ENCODE peak calls at places on chromosome 1, in four cellular contexts. C, B, V and O are unnamed samples.
A peak's percentile ranks its signal among the peaks of the same experiment; 100 is the strongest.

GRCh38 chr1:220874201-220874655 is 5.0 kb upstream of the HLX start:
- DNase-seq in V (peak; percentile 74), C (peak; percentile 69), B (no peak), O (peak; percentile 54)

GRCh38 chr1:179264506-179264905 is 29.1 kb upstream of the SOAT1 start:
- DNase-seq in B (no peak), V (no peak), C (no peak), O (no peak)

GRCh38 chr1:7401814-7402547 is 369.1 kb upstream of the VAMP3 start:
- DNase-seq in V (peak; percentile 55), B (peak; percentile 98), C (peak; percentile 92), O (peak; percentile 63)

GRCh38 chr1:93715529-93716126 is 34.0 kb upstream of the BCAR3 start:
- DNase-seq in C (no peak), B (no peak), V (no peak), O (no peak)

GRCh38 chr1:91555074-91555730 is 54.6 kb downstream of the CDC7 start:
- DNase-seq in C (no peak), V (peak; percentile 55), B (no peak), O (no peak)

GRCh38 chr1:65581120-65581519 is 160.7 kb downstream of the LEPR start:
- DNase-seq in C (no peak), V (peak; percentile 2), B (no peak), O (peak; percentile 42)

GRCh38 chr1:153355445-153356071 is 2.1 kb upstream of the S100A9 start:
- DNase-seq in V (peak; percentile 84), C (peak; percentile 76), B (no peak), O (peak; percentile 89)

GRCh38 chr1:113456967-113457366 is 66.7 kb downstream of the MAGI3 start:
- DNase-seq in C (peak; percentile 54), B (peak; percentile 84), V (no peak), O (no peak)

GRCh38 chr1:46806196-46807020 is 7.6 kb downstream of the CYP4B1 start:
- DNase-seq in V (no peak), C (peak; percentile 44), B (no peak), O (no peak)

GRCh38 chr1:169094897-169095569 is 11.5 kb upstream of the ATP1B1 start:
- DNase-seq in C (no peak), V (no peak), B (no peak), O (no peak)

GRCh38 chr1:222910699-222911098 is 95.9 kb downstream of the DISP1 start:
- DNase-seq in C (no peak), V (no peak), B (no peak), O (no peak)

GRCh38 chr1:19799877-19800804 is at the start of gene TMCO4:
- DNase-seq in V (peak; percentile 89), B (peak; percentile 42), C (peak; percentile 58), O (no peak)

GRCh38 chr1:76562292-76562691 is 305.0 kb upstream of the ST6GALNAC5 start:
- DNase-seq in B (no peak), C (no peak), V (no peak), O (no peak)

GRCh38 chr1:147246044-147246690 is 3.7 kb downstream of the CHD1L start:
- DNase-seq in V (no peak), C (no peak), B (no peak), O (no peak)

GRCh38 chr1:178955391-178955954 is 70.2 kb upstream of the FAM20B start:
- DNase-seq in B (no peak), C (no peak), V (no peak), O (no peak)

GRCh38 chr1:210372931-210373627 is 44.4 kb downstream of the HHAT start:
- DNase-seq in B (no peak), V (no peak), C (no peak), O (no peak)

GRCh38 chr1:225532240-225532944 is 104.6 kb upstream of the LBR start:
- DNase-seq in C (no peak), V (no peak), B (no peak), O (no peak)
- H3K4me3 ChIP-seq in C (no peak overlapping the region), V (no peak overlapping the region), B (no peak overlapping the region), O (no peak overlapping the region)

GRCh38 chr1:236313412-236313811 is 31.7 kb upstream of the ERO1B start:
- DNase-seq in C (no peak), B (no peak), V (no peak), O (no peak)
- H3K4me3 ChIP-seq in C (no peak overlapping the region), B (no peak overlapping the region), V (no peak overlapping the region), O (no peak overlapping the region)

DNA sequence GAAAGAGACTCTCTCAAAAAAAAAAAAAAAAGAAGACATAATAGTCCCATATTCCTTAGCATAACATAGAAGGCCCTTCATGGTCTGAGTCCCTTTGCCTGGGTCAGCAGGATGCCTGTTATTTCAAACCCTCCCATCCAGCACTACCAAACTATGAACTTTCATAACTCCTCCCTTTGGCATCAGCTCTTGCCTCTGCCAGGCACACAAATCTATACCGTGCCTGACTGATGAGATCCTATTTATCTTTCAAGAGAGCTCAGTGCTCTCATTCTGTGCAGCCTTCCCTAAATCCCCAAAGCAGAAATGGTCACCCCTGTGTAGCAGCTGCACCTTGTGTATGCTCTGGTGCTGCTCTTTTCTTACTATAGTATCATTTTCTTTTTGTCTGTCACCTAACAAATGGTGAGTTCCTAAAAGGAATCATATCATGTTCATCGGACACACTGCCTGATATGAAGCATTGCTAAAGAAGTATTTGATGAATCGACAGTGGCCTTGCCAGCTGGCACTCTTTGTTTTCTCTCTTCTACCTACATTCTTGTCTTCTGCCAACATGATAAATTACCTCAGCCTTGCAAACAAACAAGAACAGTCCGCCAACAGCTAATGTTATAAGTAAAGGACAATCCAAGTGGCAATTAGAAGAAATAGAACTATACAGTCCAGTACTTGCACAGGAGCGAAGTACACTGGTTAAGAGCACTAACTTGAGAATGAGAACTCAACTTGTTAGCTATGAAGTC is 29.9 kb downstream of the FMO4 start:
- DNase-seq in C (no peak), V (no peak), B (no peak), O (no peak)
- H3K4me3 ChIP-seq in C (no peak overlapping the region), V (no peak overlapping the region), B (no peak overlapping the region), O (no peak overlapping the region)

GRCh38 chr1:84675631-84676030 is 14.6 kb downstream of the SSX2IP start:
- DNase-seq in V (no peak), C (no peak), B (no peak), O (no peak)
- H3K4me3 ChIP-seq in V (no peak overlapping the region), C (no peak overlapping the region), B (no peak overlapping the region), O (no peak overlapping the region)

GRCh38 chr1:44543816-44544185 is 130.5 kb downstream of the TMEM53 start:
- DNase-seq in B (no peak), C (no peak), V (peak; percentile 68), O (no peak)
- H3K4me3 ChIP-seq in B (no peak overlapping the region), C (no peak overlapping the region), V (peak overlapping the region; percentile 19), O (peak overlapping the region; percentile 1)

DNA sequence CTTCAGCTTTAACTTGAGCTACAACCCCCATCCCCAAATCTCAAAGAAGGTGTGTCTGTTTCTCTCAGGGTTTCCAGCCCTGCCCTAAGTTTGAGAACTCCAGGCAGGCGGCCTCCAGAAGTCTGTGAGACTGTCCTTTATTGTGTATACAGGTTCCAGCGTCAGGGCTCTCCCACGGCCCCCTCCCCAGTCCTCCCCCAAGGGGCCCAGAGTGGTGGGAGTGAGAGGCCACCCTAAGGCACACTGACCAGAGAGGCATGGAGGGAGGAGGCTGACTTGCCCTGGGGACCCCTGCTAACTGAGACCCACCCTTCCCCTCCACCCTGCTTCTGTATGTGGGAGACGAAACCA is 4.0 kb downstream of the HSPB7 start:
- DNase-seq in C (no peak), V (peak; percentile 58), B (no peak), O (no peak)
- H3K4me3 ChIP-seq in C (no peak overlapping the region), V (no peak overlapping the region), B (no peak overlapping the region), O (no peak overlapping the region)

GRCh38 chr1:9688599-9688998 is 37.1 kb downstream of the PIK3CD start:
- DNase-seq in B (no peak), C (no peak), V (no peak), O (no peak)

GRCh38 chr1:9687120-9687875 is 35.8 kb downstream of the PIK3CD start:
- DNase-seq in C (peak; percentile 84), V (peak; percentile 98), B (no peak), O (no peak)

GRCh38 chr1:9685833-9686232 is 34.3 kb downstream of the PIK3CD start:
- DNase-seq in C (no peak), B (no peak), V (no peak), O (no peak)

GRCh38 chr1:9687876-9688582 is 36.5 kb downstream of the PIK3CD start:
- DNase-seq in B (no peak), V (peak; percentile 74), C (peak; percentile 38), O (no peak)

DNA sequence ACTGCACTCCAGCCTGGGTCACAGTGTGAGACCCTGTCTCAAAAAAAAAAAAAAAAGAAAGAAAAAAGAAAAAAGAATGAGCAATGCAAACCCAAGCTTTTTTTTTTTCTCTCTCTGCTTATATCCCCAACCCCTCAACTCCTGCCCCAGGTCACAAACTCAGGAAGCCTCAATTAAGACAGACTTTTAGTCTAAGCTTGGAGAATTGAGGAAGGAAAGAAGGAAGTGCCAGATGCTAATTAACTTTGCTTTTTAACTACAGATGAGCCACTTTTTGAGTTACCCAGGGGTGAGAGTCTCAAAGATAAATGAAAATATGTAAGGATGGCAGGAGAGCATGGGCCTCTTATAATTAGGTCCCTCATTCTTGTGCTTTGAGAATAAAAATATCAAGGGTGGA is 33.3 kb downstream of the PIK3CD start:
- DNase-seq in B (no peak), V (no peak), C (no peak), O (no peak)
- H3K4me3 ChIP-seq in B (no peak overlapping the region), V (no peak overlapping the region), C (no peak overlapping the region), O (no peak overlapping the region)

DNA sequence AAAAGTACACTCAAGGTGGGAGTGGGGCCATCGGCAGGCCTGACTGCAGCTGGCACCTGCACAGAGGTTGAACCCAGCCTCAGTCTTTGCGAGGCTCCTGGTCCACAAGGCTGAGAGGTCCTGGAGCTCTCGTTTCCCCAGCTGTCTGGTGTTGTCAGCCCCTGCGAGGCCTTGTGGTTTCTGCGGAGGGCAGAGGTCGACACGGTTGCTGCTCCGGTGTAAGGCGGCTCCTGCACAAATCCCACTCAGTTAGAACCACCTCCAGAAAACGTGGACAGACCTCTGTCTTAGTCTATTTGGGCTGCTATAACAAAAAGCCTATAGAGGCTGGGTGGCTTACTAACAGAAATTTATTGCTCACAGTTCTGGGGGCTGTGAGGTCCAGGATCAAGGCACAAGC is 5.8 kb downstream of the KIAA1614 start:
- DNase-seq in B (no peak), C (no peak), V (no peak), O (no peak)
- H3K4me3 ChIP-seq in B (no peak overlapping the region), C (no peak overlapping the region), V (no peak overlapping the region), O (no peak overlapping the region)